ENCODE peak calls at places on chromosomes 7 and 10, in seven cellular contexts. One of them, this sample, is unnamed.

GRCh38 chr7:150373049-150373801 is 4.6 kb downstream of the REPIN1 start:
- DNase-seq in neuronal stem cell: no peak
- DNase-seq in H9: peak
- DNase-seq in mesenchymal stem cell: no peak
- DNase-seq in H1: no peak
- DNase-seq in IMR-90: no peak
- DNase-seq in trophoblast cell: peak
- DNase-seq in this sample: peak

GRCh38 chr10:48599830-48600134 is 5.1 kb downstream of the ARHGAP22 start:
- DNase-seq in trophoblast cell: no peak
- DNase-seq in IMR-90: no peak
- DNase-seq in H1: no peak
- DNase-seq in mesenchymal stem cell: no peak
- DNase-seq in H9: no peak
- DNase-seq in neuronal stem cell: no peak
- DNase-seq in this sample: no peak

GRCh38 chr7:28418311-28418710 is 6.0 kb downstream of the CREB5 start:
- DNase-seq in neuronal stem cell: no peak
- DNase-seq in H9: no peak
- DNase-seq in mesenchymal stem cell: no peak
- DNase-seq in IMR-90: peak
- DNase-seq in trophoblast cell: no peak
- DNase-seq in H1: no peak
- DNase-seq in this sample: no peak

GRCh38 chr7:1439373-1440363 is 19.6 kb downstream of the MICALL2 start:
- DNase-seq in neuronal stem cell: no peak
- DNase-seq in H1: no peak
- DNase-seq in trophoblast cell: no peak
- DNase-seq in mesenchymal stem cell: no peak
- DNase-seq in IMR-90: no peak
- DNase-seq in H9: no peak
- DNase-seq in this sample: no peak

GRCh38 chr10:121965996-121966395 is 9.0 kb downstream of the NSMCE4A start:
- DNase-seq in mesenchymal stem cell: no peak
- DNase-seq in neuronal stem cell: no peak
- DNase-seq in H9: no peak
- DNase-seq in H1: no peak
- DNase-seq in IMR-90: no peak
- DNase-seq in trophoblast cell: no peak
- DNase-seq in this sample: no peak

GRCh38 chr7:111439977-111440376 is 122.3 kb downstream of the IMMP2L start:
- DNase-seq in IMR-90: peak
- DNase-seq in H1: no peak
- DNase-seq in mesenchymal stem cell: no peak
- DNase-seq in trophoblast cell: no peak
- DNase-seq in neuronal stem cell: no peak
- DNase-seq in H9: no peak
- DNase-seq in this sample: no peak

GRCh38 chr10:14822879-14823755 is 14.7 kb downstream of the CDNF start:
- DNase-seq in mesenchymal stem cell: peak
- DNase-seq in H1: no peak
- DNase-seq in neuronal stem cell: peak
- DNase-seq in trophoblast cell: peak
- DNase-seq in IMR-90: peak
- DNase-seq in H9: no peak
- DNase-seq in this sample: peak

GRCh38 chr10:10661176-10661575 is 356.5 kb upstream of the CELF2 start:
- DNase-seq in IMR-90: peak
- DNase-seq in mesenchymal stem cell: peak
- DNase-seq in trophoblast cell: no peak
- DNase-seq in H1: no peak
- DNase-seq in neuronal stem cell: no peak
- DNase-seq in H9: no peak
- DNase-seq in this sample: no peak

GRCh38 chr10:4315529-4315928 is 510.5 kb upstream of the AKR1E2 start:
- DNase-seq in neuronal stem cell: no peak
- DNase-seq in trophoblast cell: no peak
- DNase-seq in H1: no peak
- DNase-seq in H9: no peak
- DNase-seq in IMR-90: peak
- DNase-seq in mesenchymal stem cell: no peak
- DNase-seq in this sample: no peak

GRCh38 chr7:95391761-95392160 is 4.4 kb downstream of the PON3 start:
- DNase-seq in mesenchymal stem cell: no peak
- DNase-seq in trophoblast cell: no peak
- DNase-seq in IMR-90: no peak
- DNase-seq in H9: no peak
- DNase-seq in H1: no peak
- DNase-seq in neuronal stem cell: no peak
- DNase-seq in this sample: no peak

GRCh38 chr7:70949862-70950261 is 182.1 kb upstream of the GALNT17 start:
- DNase-seq in H1: no peak
- DNase-seq in IMR-90: no peak
- DNase-seq in neuronal stem cell: no peak
- DNase-seq in H9: no peak
- DNase-seq in trophoblast cell: no peak
- DNase-seq in mesenchymal stem cell: no peak
- DNase-seq in this sample: no peak

GRCh38 chr7:23114854-23115253 is 9.3 kb downstream of the KLHL7 start:
- DNase-seq in IMR-90: peak
- DNase-seq in neuronal stem cell: no peak
- DNase-seq in mesenchymal stem cell: no peak
- DNase-seq in trophoblast cell: no peak
- DNase-seq in H9: no peak
- DNase-seq in H1: no peak
- DNase-seq in this sample: no peak

GRCh38 chr10:75508239-75508813 is 76.9 kb downstream of the LRMDA start:
- DNase-seq in mesenchymal stem cell: peak
- DNase-seq in H1: no peak
- DNase-seq in neuronal stem cell: no peak
- DNase-seq in trophoblast cell: no peak
- DNase-seq in H9: no peak
- DNase-seq in IMR-90: peak
- DNase-seq in this sample: no peak

GRCh38 chr7:27920281-27920946 is 180.5 kb downstream of the TAX1BP1 start:
- DNase-seq in IMR-90: no peak
- DNase-seq in H1: no peak
- DNase-seq in neuronal stem cell: no peak
- DNase-seq in H9: no peak
- DNase-seq in mesenchymal stem cell: no peak
- DNase-seq in trophoblast cell: no peak
- DNase-seq in this sample: no peak

DNA sequence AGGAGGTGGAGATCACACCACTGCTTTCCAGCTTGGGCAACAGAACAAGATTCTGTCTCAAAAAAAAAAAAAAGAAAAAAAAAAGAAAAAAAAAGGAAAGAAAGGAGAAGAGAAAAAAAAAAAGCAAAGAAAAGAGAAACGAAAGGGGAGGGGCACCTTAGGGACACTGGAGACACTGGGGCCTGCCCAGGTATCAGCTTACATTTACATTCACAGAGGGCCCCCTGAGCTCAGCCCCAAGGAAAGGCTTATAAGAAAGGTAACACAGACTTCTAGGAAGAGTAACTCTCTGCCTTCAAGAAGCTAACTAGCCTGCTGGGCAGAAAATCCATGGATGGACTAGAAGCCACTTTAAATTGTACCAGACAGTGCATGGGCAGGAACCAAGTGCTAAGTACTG is 108.8 kb downstream of the NPY start:
- DNase-seq in trophoblast cell: no peak
- DNase-seq in neuronal stem cell: no peak
- DNase-seq in H1: no peak
- DNase-seq in mesenchymal stem cell: no peak
- DNase-seq in H9: no peak
- DNase-seq in IMR-90: no peak
- DNase-seq in this sample: no peak
- H3K27ac ChIP-seq in trophoblast cell: no peak
- H3K27ac ChIP-seq in neuronal stem cell: no peak
- H3K27ac ChIP-seq in H1: no peak
- H3K27ac ChIP-seq in mesenchymal stem cell: no peak
- H3K27ac ChIP-seq in H9: no peak
- H3K27ac ChIP-seq in IMR-90: no peak
- H3K27ac ChIP-seq in this sample: no peak

GRCh38 chr10:129690248-129691070 is 223.4 kb downstream of the MGMT start:
- DNase-seq in IMR-90: no peak
- DNase-seq in H9: no peak
- DNase-seq in trophoblast cell: no peak
- DNase-seq in mesenchymal stem cell: no peak
- DNase-seq in H1: no peak
- DNase-seq in neuronal stem cell: no peak
- DNase-seq in this sample: no peak
- H3K18ac ChIP-seq in IMR-90: no peak
- H3K18ac ChIP-seq in H9: no peak
- H3K18ac ChIP-seq in trophoblast cell: no peak
- H3K18ac ChIP-seq in mesenchymal stem cell: no peak
- H3K18ac ChIP-seq in H1: no peak
- H3K18ac ChIP-seq in neuronal stem cell: peak
- H3K18ac ChIP-seq in this sample: no peak

GRCh38 chr7:21805793-21806192 is 139.9 kb downstream of the CDCA7L start:
- DNase-seq in H1: no peak
- DNase-seq in trophoblast cell: no peak
- DNase-seq in mesenchymal stem cell: no peak
- DNase-seq in neuronal stem cell: no peak
- DNase-seq in H9: no peak
- DNase-seq in IMR-90: no peak
- DNase-seq in this sample: no peak
- H3K27ac ChIP-seq in H1: no peak
- H3K27ac ChIP-seq in trophoblast cell: no peak
- H3K27ac ChIP-seq in mesenchymal stem cell: no peak
- H3K27ac ChIP-seq in neuronal stem cell: no peak
- H3K27ac ChIP-seq in H9: no peak
- H3K27ac ChIP-seq in IMR-90: no peak
- H3K27ac ChIP-seq in this sample: no peak

GRCh38 chr7:156889089-156889488 is 3.9 kb downstream of the LMBR1 start:
- DNase-seq in mesenchymal stem cell: no peak
- DNase-seq in trophoblast cell: peak
- DNase-seq in H1: no peak
- DNase-seq in IMR-90: peak
- DNase-seq in neuronal stem cell: no peak
- DNase-seq in H9: no peak
- DNase-seq in this sample: no peak
- H3K18ac ChIP-seq in mesenchymal stem cell: no peak
- H3K18ac ChIP-seq in trophoblast cell: no peak
- H3K18ac ChIP-seq in H1: no peak
- H3K18ac ChIP-seq in IMR-90: no peak
- H3K18ac ChIP-seq in neuronal stem cell: no peak
- H3K18ac ChIP-seq in H9: no peak
- H3K18ac ChIP-seq in this sample: no peak

GRCh38 chr10:21495686-21496284 is 29.7 kb downstream of the SKIDA1 start:
- DNase-seq in IMR-90: peak
- DNase-seq in neuronal stem cell: peak
- DNase-seq in trophoblast cell: peak
- DNase-seq in mesenchymal stem cell: peak
- DNase-seq in H1: peak
- DNase-seq in H9: peak
- DNase-seq in this sample: peak
- H3K27ac ChIP-seq in IMR-90: peak
- H3K27ac ChIP-seq in neuronal stem cell: peak
- H3K27ac ChIP-seq in trophoblast cell: peak
- H3K27ac ChIP-seq in mesenchymal stem cell: peak
- H3K27ac ChIP-seq in H1: peak
- H3K27ac ChIP-seq in H9: no peak
- H3K27ac ChIP-seq in this sample: peak

GRCh38 chr7:110337646-110338045 is 753.3 kb upstream of the LRRN3 start:
- DNase-seq in IMR-90: no peak
- DNase-seq in trophoblast cell: no peak
- DNase-seq in mesenchymal stem cell: no peak
- DNase-seq in H1: no peak
- DNase-seq in neuronal stem cell: no peak
- DNase-seq in H9: no peak
- DNase-seq in this sample: no peak

DNA sequence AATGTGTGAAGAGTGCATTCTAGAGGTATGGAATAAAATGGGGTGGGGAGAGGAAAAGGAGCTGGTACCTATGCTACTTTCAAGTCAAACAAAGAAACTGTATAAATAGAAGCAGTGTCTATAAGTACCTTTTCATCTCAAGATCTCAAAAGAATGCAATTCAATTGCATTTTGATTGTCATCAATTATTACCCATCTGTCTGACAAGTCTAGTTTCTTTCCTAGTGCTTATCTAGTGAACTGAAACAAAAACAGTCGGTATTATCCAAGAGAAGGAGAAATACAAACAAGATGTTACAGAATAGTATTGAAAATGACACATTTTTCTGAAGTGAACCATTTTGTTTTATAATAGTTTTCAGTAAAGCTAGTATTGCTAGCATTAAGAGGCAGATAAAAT is 754.5 kb upstream of the LRRN3 start:
- DNase-seq in IMR-90: no peak
- DNase-seq in H1: no peak
- DNase-seq in H9: no peak
- DNase-seq in mesenchymal stem cell: no peak
- DNase-seq in trophoblast cell: no peak
- DNase-seq in neuronal stem cell: no peak
- DNase-seq in this sample: no peak
- H3K18ac ChIP-seq in IMR-90: no peak
- H3K18ac ChIP-seq in H1: no peak
- H3K18ac ChIP-seq in H9: no peak
- H3K18ac ChIP-seq in mesenchymal stem cell: no peak
- H3K18ac ChIP-seq in trophoblast cell: no peak
- H3K18ac ChIP-seq in neuronal stem cell: no peak
- H3K18ac ChIP-seq in this sample: no peak

This sample was measured in mesendoderm.